ENCODE peak calls at places on chromosomes 6 and 20, in six cellular contexts. A, B, P, X, R and U are unnamed samples.

GRCh38 chr6:46612645-46613044 is 40.0 kb downstream of the CYP39A1 start:
- DNase-seq in A (no peak), B (no peak), P (no peak), X (no peak), R (peak; percentile 43), U (no peak)

GRCh38 chr6:162363757-162364156 is 363.8 kb downstream of the PRKN start:
- DNase-seq in A (no peak), B (no peak), P (no peak), X (no peak), R (no peak), U (no peak)

GRCh38 chr6:110628330-110628729 is 151.9 kb upstream of the SLC22A16 start:
- DNase-seq in A (no peak), B (no peak), P (peak; percentile 45), X (no peak), R (no peak), U (no peak)

GRCh38 chr6:139364302-139364981 is 10.0 kb downstream of the CITED2 start:
- DNase-seq in A (peak; percentile 29), B (no peak), P (peak; percentile 60), X (no peak), R (no peak), U (peak; percentile 81)

GRCh38 chr6:46932941-46933340 is 11.2 kb upstream of the ADGRF5 start:
- DNase-seq in A (no peak), B (no peak), P (peak; percentile 31), X (no peak), R (no peak), U (no peak)

GRCh38 chr6:24599686-24600399 is 46.1 kb downstream of the KIAA0319 start:
- DNase-seq in A (no peak), B (no peak), P (no peak), X (no peak), R (no peak), U (no peak)

GRCh38 chr6:82494367-82494766 is 130.8 kb downstream of the TPBG start:
- DNase-seq in A (no peak), B (no peak), P (no peak), X (no peak), R (no peak), U (no peak)

GRCh38 chr20:26214991-26215390 is 518.3 kb upstream of the ZNF337 start:
- DNase-seq in A (no peak), B (no peak), P (no peak), X (no peak), R (no peak), U (no peak)

GRCh38 chr6:74075323-74075722 is 379.3 kb downstream of the CD109 start:
- DNase-seq in A (no peak), B (no peak), P (peak; percentile 95), X (no peak), R (peak; percentile 55), U (no peak)

GRCh38 chr6:82017316-82017715 is 230.2 kb downstream of the IBTK start:
- DNase-seq in A (no peak), B (no peak), P (peak; percentile 90), X (no peak), R (peak; percentile 46), U (no peak)

GRCh38 chr6:422423-423061 is 31.0 kb downstream of the IRF4 start:
- DNase-seq in A (no peak), B (no peak), P (peak; percentile 76), X (peak; percentile 67), R (no peak), U (no peak)

GRCh38 chr6:141354191-141354950 is 778.4 kb upstream of the GJE1 start:
- DNase-seq in A (no peak), B (no peak), P (peak; percentile 27), X (no peak), R (no peak), U (no peak)

GRCh38 chr6:107670792-107671199 is 153.3 kb downstream of the SCML4 start:
- DNase-seq in A (no peak), B (peak; percentile 7), P (peak; percentile 28), X (peak; percentile 22), R (peak; percentile 85), U (no peak)

GRCh38 chr6:44000164-44000842 is 126.9 kb downstream of the MRPL14 start:
- DNase-seq in A (no peak), B (no peak), P (no peak), X (peak; percentile 39), R (peak; percentile 56), U (no peak)

GRCh38 chr20:1320016-1320415 is 8.9 kb downstream of the SDCBP2 start:
- DNase-seq in A (no peak), B (no peak), P (no peak), X (no peak), R (no peak), U (no peak)

GRCh38 chr20:63273635-63274380 is 1.2 kb downstream of the ARFGAP1 start:
- DNase-seq in A (no peak), B (no peak), P (peak; percentile 64), X (no peak), R (no peak), U (no peak)

GRCh38 chr6:164097557-164098398 is 683.3 kb downstream of the QKI start:
- DNase-seq in A (no peak), B (no peak), P (peak; percentile 49), X (no peak), R (peak; percentile 51), U (no peak)

GRCh38 chr6:149410557-149410956 is 10.5 kb downstream of the SUMO4 start:
- DNase-seq in A (no peak), B (no peak), P (no peak), X (no peak), R (no peak), U (no peak)

GRCh38 chr6:90233994-90234393 is 62.6 kb downstream of the BACH2 start:
- DNase-seq in A (no peak), B (peak; percentile 47), P (no peak), X (peak; percentile 74), R (no peak), U (peak; percentile 88)

GRCh38 chr6:13079096-13079758 is 249.1 kb downstream of the TBC1D7 start:
- DNase-seq in A (no peak), B (no peak), P (no peak), X (no peak), R (peak; percentile 56), U (no peak)

GRCh38 chr20:54506643-54507042 is 31.2 kb downstream of the DOK5 start:
- DNase-seq in A (no peak), B (no peak), P (no peak), X (no peak), R (no peak), U (no peak)

GRCh38 chr6:155530219-155530834 is 74.7 kb upstream of the NOX3 start:
- DNase-seq in A (peak; percentile 10), B (no peak), P (peak; percentile 50), X (no peak), R (no peak), U (no peak)

GRCh38 chr20:8361779-8362178 is 229.7 kb downstream of the PLCB1 start:
- DNase-seq in A (no peak), B (no peak), P (no peak), X (no peak), R (no peak), U (no peak)

GRCh38 chr6:46174904-46175303 is 4.1 kb upstream of the ENPP5 start:
- DNase-seq in A (no peak), B (no peak), P (no peak), X (no peak), R (no peak), U (no peak)

GRCh38 chr20:56995635-56996075 is 270.8 kb downstream of the BMP7 start:
- DNase-seq in A (no peak), B (no peak), P (no peak), X (peak; percentile 39), R (no peak), U (no peak)

GRCh38 chr6:37698264-37699137 is 818 bp upstream of the MDGA1 start:
- DNase-seq in A (peak; percentile 41), B (peak; percentile 51), P (peak; percentile 70), X (peak; percentile 67), R (peak; percentile 83), U (peak; percentile 46)

GRCh38 chr6:121951918-121952379 is 447.5 kb upstream of the HSF2 start:
- DNase-seq in A (no peak), B (no peak), P (peak; percentile 81), X (no peak), R (no peak), U (no peak)

GRCh38 chr20:3412600-3413392 is 5.3 kb upstream of the DNAAF9 start:
- DNase-seq in A (no peak), B (no peak), P (no peak), X (no peak), R (no peak), U (no peak)

GRCh38 chr6:56955171-56956155 is 556 bp downstream of the BEND6 start:
- DNase-seq in A (peak; percentile 84), B (peak; percentile 10), P (peak; percentile 91), X (peak; percentile 79), R (peak; percentile 90), U (peak; percentile 10)

GRCh38 chr6:35497571-35498406 is 910 bp upstream of the TEAD3 start:
- DNase-seq in A (no peak), B (no peak), P (peak; percentile 83), X (peak; percentile 65), R (peak; percentile 91), U (peak; percentile 47)

GRCh38 chr6:45375449-45375848 is 2.3 kb downstream of the SUPT3H start:
- DNase-seq in A (no peak), B (no peak), P (no peak), X (no peak), R (no peak), U (no peak)

GRCh38 chr6:63790334-63790733 is 154.7 kb downstream of the PHF3 start:
- DNase-seq in A (no peak), B (no peak), P (no peak), X (no peak), R (no peak), U (no peak)

GRCh38 chr6:1767481-1768246 is 157.9 kb downstream of the FOXC1 start:
- DNase-seq in A (no peak), B (no peak), P (peak; percentile 85), X (no peak), R (peak; percentile 82), U (no peak)

GRCh38 chr6:18352842-18353241 is 34.3 kb upstream of the RNF144B start:
- DNase-seq in A (no peak), B (no peak), P (no peak), X (no peak), R (no peak), U (no peak)